ENCODE peak calls at places on chromosomes 6 and 20, in seven cellular contexts. V, B, N, A, R, X and P are unnamed samples.

GRCh38 chr6:116066789-116067188 is 6.1 kb upstream of the FRK start:
- DNase-seq in X (no peak), A (no peak), V (no peak), R (no peak), N (no peak), B (no peak), P (no peak)

GRCh38 chr6:148367418-148368024 is 24.9 kb downstream of the SASH1 start:
- DNase-seq in B (no peak), X (no peak), A (no peak), N (peak; percentile 71), R (peak; percentile 75), V (peak; percentile 21), P (no peak)

GRCh38 chr20:10076126-10077080 is 41.6 kb downstream of the ANKEF1 start:
- DNase-seq in N (no peak), A (no peak), X (peak; percentile 46), R (no peak), V (no peak), B (peak; percentile 47), P (no peak)

GRCh38 chr6:39937686-39938333 is 3.5 kb upstream of the MOCS1 start:
- DNase-seq in X (no peak), V (no peak), B (no peak), N (no peak), A (no peak), R (no peak), P (no peak)

GRCh38 chr20:23264545-23264944 is 86.0 kb upstream of the NXT1 start:
- DNase-seq in A (no peak), N (no peak), B (no peak), V (no peak), X (no peak), R (no peak), P (no peak)

GRCh38 chr20:48422242-48422960 is 405.4 kb downstream of the PREX1 start:
- DNase-seq in R (no peak), X (no peak), B (no peak), N (no peak), A (no peak), V (no peak), P (no peak)

GRCh38 chr20:41390889-41391288 is 24.3 kb upstream of the EMILIN3 start:
- DNase-seq in A (no peak), X (no peak), R (no peak), N (no peak), V (no peak), B (no peak), P (no peak)

GRCh38 chr6:21594427-21595264 is 1.1 kb downstream of the SOX4 start:
- DNase-seq in X (peak; percentile 50), N (peak; percentile 38), B (peak; percentile 59), A (peak; percentile 76), V (peak; percentile 59), R (peak; percentile 63), P (peak; percentile 48)

GRCh38 chr6:157946865-157947532 is 34.7 kb upstream of the SYNJ2 start:
- DNase-seq in R (peak; percentile 10), V (no peak), X (no peak), B (no peak), A (no peak), N (no peak), P (no peak)

GRCh38 chr20:31595654-31596411 is 9.3 kb upstream of the ID1 start:
- DNase-seq in N (no peak), A (peak; percentile 55), B (peak; percentile 65), V (peak; percentile 65), X (peak; percentile 87), R (peak; percentile 86), P (peak; percentile 93)

GRCh38 chr20:49868964-49869363 is 46.4 kb downstream of the SPATA2 start:
- DNase-seq in X (no peak), A (no peak), N (no peak), B (no peak), V (no peak), R (no peak), P (no peak)

GRCh38 chr20:52313335-52313963 is 121.9 kb upstream of the ZFP64 start:
- DNase-seq in B (no peak), R (peak; percentile 35), A (peak; percentile 60), X (no peak), V (no peak), N (peak; percentile 9), P (peak; percentile 53)

GRCh38 chr20:54263266-54263665 is 55.4 kb downstream of the PFDN4 start:
- DNase-seq in A (no peak), R (peak; percentile 68), B (no peak), N (no peak), V (no peak), X (no peak), P (no peak)

GRCh38 chr6:12353731-12354130 is 63.6 kb downstream of the EDN1 start:
- DNase-seq in N (no peak), A (no peak), B (no peak), R (no peak), X (no peak), V (no peak), P (no peak)

GRCh38 chr6:33958863-33959651 is 155.3 kb upstream of the MLN start:
- DNase-seq in V (no peak), B (no peak), X (no peak), R (no peak), A (no peak), N (no peak), P (no peak)

GRCh38 chr6:115396112-115396906 is 664.4 kb downstream of the FRK start:
- DNase-seq in X (no peak), R (no peak), N (no peak), B (no peak), V (no peak), A (no peak), P (no peak)

GRCh38 chr6:109869398-109870165 is 108.5 kb upstream of the GPR6 start:
- DNase-seq in B (no peak), A (peak; percentile 54), V (peak; percentile 68), N (no peak), R (peak; percentile 21), X (no peak), P (no peak)

GRCh38 chr6:11854418-11855165 is 76.0 kb upstream of the ADTRP start:
- DNase-seq in N (no peak), B (no peak), V (no peak), A (no peak), R (peak; percentile 89), X (peak; percentile 74), P (no peak)

GRCh38 chr6:149135809-149136208 is 181.7 kb upstream of the TAB2 start:
- DNase-seq in N (no peak), X (no peak), B (no peak), R (no peak), V (no peak), A (no peak), P (no peak)

GRCh38 chr6:10478187-10479040 is 42.7 kb upstream of the GCNT2 start:
- DNase-seq in N (peak; percentile 33), A (peak; percentile 47), V (no peak), R (peak; percentile 42), X (peak; percentile 37), B (no peak), P (no peak)
- TF ChIP-seq CTCF in N (peak; percentile 91), A (peak; percentile 55), V (peak; percentile 12), R (peak; percentile 55), X (peak; percentile 78), B (peak; percentile 80), P (peak; percentile 43)

DNA sequence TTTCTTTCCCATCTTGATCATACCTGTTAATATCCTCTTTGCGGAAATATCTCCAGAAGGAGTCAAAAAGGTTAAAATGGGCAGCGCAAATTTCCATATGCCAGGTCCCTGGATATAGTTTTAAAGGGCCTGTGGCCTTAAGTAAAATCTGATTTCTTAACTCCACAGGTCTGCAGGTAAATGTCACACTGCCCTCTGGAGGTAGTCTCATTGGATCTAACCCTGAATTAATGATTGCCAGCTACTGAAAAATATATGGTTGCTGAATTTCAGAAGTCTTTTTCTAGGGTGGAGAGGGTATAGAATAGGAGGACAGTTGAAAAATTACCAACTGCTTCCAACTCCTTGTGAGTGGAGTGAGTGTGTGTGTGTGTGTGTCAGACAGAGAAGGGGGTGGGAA is 8.5 kb downstream of the MOXD1 start:
- DNase-seq in R (no peak), A (no peak), V (no peak), N (no peak), X (no peak), B (no peak), P (no peak)
- TF ChIP-seq CTCF in R (peak; percentile 21), A (peak; percentile 25), V (no peak), N (no peak), X (peak; percentile 72), B (peak; percentile 16), P (peak; percentile 42)

GRCh38 chr20:8039048-8039447 is 19.5 kb upstream of the TMX4 start:
- DNase-seq in R (no peak), B (no peak), V (no peak), N (no peak), A (no peak), X (no peak), P (no peak)
- TF ChIP-seq CTCF in R (no peak), B (no peak), V (no peak), N (no peak), A (no peak), X (no peak), P (peak; percentile 6)

DNA sequence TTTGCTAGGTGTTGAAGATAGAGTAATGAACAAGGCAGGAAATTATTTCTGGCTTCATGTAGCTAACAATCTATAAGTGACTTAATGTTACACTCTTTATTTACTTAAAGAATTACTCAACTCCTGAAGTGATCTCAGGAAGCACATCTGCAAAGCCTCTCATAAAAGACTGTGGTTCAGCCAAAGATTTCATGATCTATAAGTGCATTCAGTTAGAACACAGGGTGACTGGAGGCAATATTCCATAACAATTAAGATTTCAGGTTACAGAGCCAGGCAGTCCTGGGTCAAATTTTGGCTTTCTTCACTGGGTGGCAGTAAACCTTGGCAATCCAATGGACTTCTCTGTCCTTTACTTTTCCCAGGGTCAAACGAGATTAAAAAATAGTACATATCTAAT is 204.0 kb downstream of the TPBG start:
- DNase-seq in R (no peak), A (no peak), V (no peak), N (no peak), X (no peak), B (no peak), P (no peak)
- TF ChIP-seq CTCF in R (no peak), A (no peak), V (no peak), N (no peak), X (no peak), B (no peak), P (no peak)